ENCODE peak calls at places on chromosomes 11 and 22, in four cellular contexts. Z, M, G and I are unnamed samples.
A peak's percentile ranks its signal among the peaks of the same experiment; 100 is the strongest.

GRCh38 chr11:113184498-113184897 is 129.9 kb upstream of the TTC12 start:
- DNase-seq in M (no peak), G (no peak), Z (no peak), I (no peak)

GRCh38 chr11:32113637-32114203 is 22.8 kb downstream of the RCN1 start:
- DNase-seq in M (no peak), G (no peak), Z (no peak), I (no peak)

GRCh38 chr11:35478411-35479139 is 46.8 kb downstream of the PAMR1 start:
- DNase-seq in Z (no peak), G (no peak), M (no peak), I (no peak)

GRCh38 chr22:31618057-31618456 is 44.0 kb downstream of the PISD start:
- DNase-seq in Z (no peak), G (no peak), M (no peak), I (no peak)

GRCh38 chr22:19885841-19886592 is 31.3 kb upstream of the GNB1L start:
- DNase-seq in M (no peak), G (no peak), Z (no peak), I (no peak)

GRCh38 chr22:48104786-48105185 is 1342.3 kb downstream of the TBC1D22A start:
- DNase-seq in M (no peak), G (no peak), Z (no peak), I (no peak)

GRCh38 chr22:34333285-34333684 is 413.0 kb upstream of the LARGE1 start:
- DNase-seq in M (no peak), G (no peak), Z (no peak), I (no peak)

GRCh38 chr11:128624269-128625170 is 37.2 kb upstream of the ETS1 start:
- DNase-seq in M (no peak), G (no peak), Z (no peak), I (no peak)

GRCh38 chr22:35726398-35726797 is 8.7 kb downstream of the APOL5 start:
- DNase-seq in G (no peak), M (no peak), Z (no peak), I (no peak)

GRCh38 chr11:66685276-66686099 is 7.8 kb upstream of the RBM4B start:
- DNase-seq in G (no peak), Z (no peak), M (no peak), I (no peak)

GRCh38 chr11:70580036-70580805 is 181.9 kb downstream of the CTTN start:
- DNase-seq in G (no peak), Z (no peak), M (no peak), I (peak; percentile 68)
- TF ChIP-seq JUND in G (no peak), Z (no peak), M (no peak), I (no peak)

GRCh38 chr22:21727768-21728167 is 7.8 kb downstream of the YPEL1 start:
- DNase-seq in G (no peak), M (no peak), Z (no peak), I (no peak)

GRCh38 chr22:21731503-21731902 is 4.1 kb downstream of the YPEL1 start:
- DNase-seq in Z (no peak), G (no peak), M (no peak), I (no peak)

GRCh38 chr22:21728270-21728669 is 7.3 kb downstream of the YPEL1 start:
- DNase-seq in Z (no peak), G (no peak), M (no peak), I (no peak)

GRCh38 chr22:21727159-21727558 is 8.4 kb downstream of the YPEL1 start:
- DNase-seq in Z (no peak), G (no peak), M (no peak), I (no peak)

DNA sequence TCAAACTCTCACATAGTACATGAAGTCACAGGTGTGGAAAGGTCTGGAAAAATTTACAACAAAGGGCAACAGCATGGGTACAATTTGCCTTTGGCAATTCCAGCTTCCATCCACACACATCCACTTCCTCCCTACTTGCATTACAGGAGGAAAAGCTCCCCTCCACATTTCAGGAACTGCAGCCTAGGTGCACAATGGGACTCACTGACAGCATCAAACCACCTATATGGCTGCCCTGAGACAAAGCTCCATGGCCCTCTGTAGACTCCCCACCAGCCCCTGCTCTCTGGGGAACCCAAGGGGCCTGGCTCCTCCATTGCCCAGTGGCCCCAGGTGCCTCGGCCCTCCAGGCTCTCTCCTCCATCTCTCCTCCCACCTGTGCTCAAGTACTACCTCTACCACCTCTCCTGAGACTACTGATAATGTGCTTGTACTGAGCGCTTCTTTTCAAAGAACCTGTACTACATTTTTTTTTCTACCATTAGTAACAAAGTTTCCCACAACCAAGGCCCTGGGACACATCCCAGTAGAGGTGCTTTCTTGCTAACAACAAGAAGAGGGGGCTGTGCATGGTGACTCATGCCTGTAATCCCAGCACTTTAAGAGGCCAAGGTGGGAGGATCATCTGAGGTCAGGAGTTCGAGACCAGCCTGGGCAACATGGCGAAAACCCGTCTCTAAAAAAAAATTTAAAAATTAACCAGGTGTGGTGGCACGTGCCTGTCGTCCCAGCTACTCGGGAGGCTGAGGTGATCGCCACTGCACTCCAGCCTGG is 4.9 kb downstream of the YPEL1 start:
- DNase-seq in Z (no peak), M (no peak), G (peak; percentile 65), I (no peak)
- TF ChIP-seq JUND in Z (no peak), M (no peak), G (no peak), I (no peak)

DNA sequence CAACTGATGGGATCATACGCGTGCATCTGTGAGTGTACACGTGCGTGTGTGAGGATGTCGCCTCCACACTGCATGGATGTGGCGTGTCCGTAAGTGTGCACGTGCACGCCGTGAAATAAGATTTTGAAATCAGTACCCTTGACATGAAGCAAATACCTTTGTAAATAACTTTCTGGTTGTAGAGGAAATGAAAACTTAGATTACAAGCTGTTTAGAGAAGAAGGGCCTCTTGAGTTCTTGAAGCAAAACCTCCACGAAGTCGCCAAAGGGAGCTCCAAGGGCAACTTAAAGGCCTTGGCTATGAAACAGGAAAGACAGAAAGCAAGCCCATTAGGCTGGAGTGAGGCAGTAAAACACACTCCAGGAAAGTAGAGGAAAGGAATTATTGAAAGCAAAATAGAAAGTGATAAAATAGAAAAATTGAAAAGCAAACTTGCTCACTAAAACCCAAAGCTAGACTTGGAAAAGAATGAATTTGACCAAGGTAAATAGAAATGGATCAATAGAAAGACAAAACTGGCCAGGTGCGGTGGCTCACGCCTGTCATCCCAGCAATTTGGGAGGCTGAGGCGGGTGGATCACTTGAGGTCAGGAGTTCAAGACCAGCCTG is 29.7 kb upstream of the TOLLIP start:
- DNase-seq in Z (no peak), M (no peak), G (no peak), I (no peak)
- TF ChIP-seq JUND in Z (no peak), M (no peak), G (no peak), I (no peak)

DNA sequence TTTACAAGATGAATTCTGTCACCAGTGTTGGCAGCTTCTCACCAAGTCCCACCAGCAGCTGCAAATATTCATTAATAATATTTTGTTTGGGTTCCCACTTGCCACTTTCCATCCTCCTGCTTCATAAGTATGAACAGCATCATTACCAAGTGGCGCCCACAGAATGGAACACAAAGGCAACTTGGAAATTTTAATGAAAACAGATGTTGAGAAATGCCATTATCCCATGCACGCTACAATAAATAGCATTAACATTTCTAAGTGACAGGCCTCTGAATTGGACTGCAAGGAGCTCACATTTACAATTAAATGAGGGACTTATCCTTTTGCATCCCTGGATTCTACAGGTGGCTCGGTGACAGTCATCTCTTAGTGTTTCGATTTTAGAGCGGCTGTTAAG is 170.4 kb downstream of the KIRREL3 start:
- DNase-seq in M (no peak), Z (no peak), G (no peak), I (no peak)
- TF ChIP-seq JUND in M (no peak), Z (no peak), G (no peak), I (no peak)

GRCh38 chr11:70002433-70002832 is 75.7 kb upstream of the ANO1 start:
- DNase-seq in G (no peak), M (no peak), Z (no peak), I (no peak)
- TF ChIP-seq JUND in G (no peak), M (no peak), Z (no peak), I (no peak)

DNA sequence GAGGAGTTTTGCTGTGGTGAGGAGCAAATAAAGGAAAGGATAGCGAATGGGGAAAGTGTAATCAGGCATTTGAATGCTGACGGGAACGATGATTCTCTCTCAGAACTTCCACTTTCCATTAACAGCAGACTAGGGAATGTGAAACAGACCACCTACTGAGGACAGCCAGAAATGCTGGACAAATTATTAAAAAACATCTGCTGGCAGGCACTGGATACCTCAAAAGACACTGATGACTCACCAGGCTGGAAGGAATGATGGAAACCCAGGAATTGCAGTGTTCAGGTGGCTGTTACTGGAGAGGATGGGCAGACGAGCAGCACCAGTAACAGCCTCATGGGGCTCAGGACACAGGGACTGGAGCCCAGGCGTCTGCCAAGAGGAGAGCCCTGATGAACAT is 33.4 kb downstream of the PLA2G6 start:
- DNase-seq in G (no peak), Z (no peak), M (peak; percentile 39), I (no peak)
- TF ChIP-seq JUND in G (no peak), Z (no peak), M (peak; percentile 63), I (no peak)

DNA sequence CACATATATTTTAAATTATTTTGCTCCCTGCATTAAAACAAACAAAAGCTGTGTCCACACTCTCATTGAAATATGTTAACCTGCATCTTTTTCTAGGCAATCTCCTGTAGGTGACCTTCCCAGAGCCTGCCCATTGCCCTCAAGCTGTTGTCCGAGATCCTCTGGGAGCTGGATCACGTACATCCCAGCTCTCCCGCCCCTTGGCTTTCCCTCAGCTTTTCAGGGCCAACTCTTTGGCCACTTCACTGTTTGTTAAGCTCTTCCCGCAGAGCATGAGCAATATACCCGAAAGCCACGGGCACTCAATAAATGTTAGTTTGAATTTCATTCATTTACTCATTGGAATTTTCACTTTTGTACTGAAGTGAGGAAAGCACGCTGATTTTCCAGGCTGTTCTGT is 32.2 kb downstream of the ELMOD1 start:
- DNase-seq in Z (no peak), M (no peak), G (no peak), I (no peak)
- TF ChIP-seq JUND in Z (no peak), M (no peak), G (no peak), I (no peak)

GRCh38 chr11:92386577-92386976 is 162.0 kb downstream of the FAT3 start:
- DNase-seq in G (no peak), M (no peak), Z (no peak), I (no peak)
- TF ChIP-seq JUND in G (no peak), M (no peak), Z (no peak), I (no peak)

DNA sequence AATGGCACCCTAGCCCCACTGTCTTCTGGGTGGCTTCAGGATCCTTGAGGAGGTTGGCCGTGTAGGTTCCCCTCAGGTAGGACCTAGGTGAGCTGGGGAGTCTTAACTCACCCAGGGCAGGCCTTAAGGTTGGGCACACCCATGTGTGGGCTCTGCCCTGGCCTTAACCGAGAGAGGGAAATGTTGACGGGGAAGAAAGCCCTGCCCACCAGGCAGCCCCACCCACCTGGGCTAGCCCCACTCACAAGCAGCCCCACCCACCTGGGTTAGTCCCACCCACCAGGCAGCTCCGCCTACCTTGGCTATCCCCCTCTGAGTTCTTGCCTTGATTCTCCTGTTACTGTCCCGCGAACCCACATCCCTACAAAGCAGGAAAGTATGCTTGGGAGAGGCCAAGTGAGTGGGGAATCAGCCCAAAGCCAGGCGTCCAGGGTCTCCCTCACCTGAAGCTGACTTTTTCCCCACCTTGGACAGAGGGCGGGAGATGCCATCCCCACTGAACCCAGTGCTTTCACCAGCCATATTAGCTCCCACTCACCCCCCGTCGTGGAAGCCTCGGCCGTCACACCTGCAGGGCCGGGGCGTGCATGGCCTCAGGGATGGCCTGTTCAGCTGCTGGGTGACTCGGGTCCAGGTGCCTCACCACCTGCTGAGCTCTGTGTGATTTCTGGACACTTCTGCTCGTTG is at the start of gene MYEOV:
- DNase-seq in Z (peak; percentile 16), M (peak; percentile 88), G (peak; percentile 92), I (peak; percentile 97)
- TF ChIP-seq JUND in Z (no peak), M (no peak), G (no peak), I (no peak)